ENCODE peak calls at places on chromosomes 13 and 19, in nine cellular contexts. G is sigmoid colon, N is neural progenitor cell, F is cardiac fibroblast, R is thoracic aorta, D is right lobe of liver, T is upper lobe of right lung, X is ovary, W is OCI-LY7. S is an unnamed sample.

GRCh38 chr13:114212096-114212495 is 22.6 kb upstream of the CDC16 start:
- DNase-seq in X (no peak), F (no peak), W (no peak), G (no peak), T (no peak), N (no peak), R (no peak), D (no peak), S (no peak)

GRCh38 chr19:5128251-5128931 is 159.5 kb downstream of the KDM4B start:
- DNase-seq in T (no peak), W (no peak), F (peak), X (peak), G (peak), D (peak), N (peak), R (no peak), S (no peak)

GRCh38 chr19:9342610-9343304 is 18.8 kb downstream of the ZNF559 start:
- DNase-seq in D (no peak), X (no peak), W (no peak), N (no peak), R (no peak), F (no peak), T (no peak), G (no peak), S (no peak)

GRCh38 chr19:31356587-31357314 is 7.5 kb upstream of the TSHZ3 start:
- DNase-seq in W (no peak), D (no peak), F (no peak), T (peak), N (peak), X (no peak), G (no peak), R (no peak), S (no peak)

GRCh38 chr13:97855570-97855970 is 97.9 kb upstream of the IPO5 start:
- DNase-seq in G (peak), F (peak), W (peak), X (peak), T (no peak), N (peak), D (peak), R (no peak), S (peak)

GRCh38 chr19:45097776-45098520 is 5.0 kb downstream of the PPP1R37 start:
- DNase-seq in W (no peak), N (no peak), D (no peak), X (peak), T (peak), F (peak), G (peak), R (no peak), S (peak)

GRCh38 chr13:40975441-40975840 is 43.7 kb downstream of the ELF1 start:
- DNase-seq in G (no peak), N (no peak), R (no peak), D (no peak), W (no peak), X (no peak), F (no peak), T (no peak), S (no peak)

GRCh38 chr13:50425772-50426171 is 410.5 kb downstream of the KCNRG start:
- DNase-seq in N (no peak), D (no peak), G (no peak), W (peak), T (no peak), X (no peak), R (no peak), F (no peak), S (no peak)

GRCh38 chr19:47239610-47240296 is 8.8 kb upstream of the BBC3 start:
- DNase-seq in W (no peak), D (no peak), X (peak), G (peak), T (peak), N (peak), F (peak), R (no peak), S (no peak)

GRCh38 chr19:56710437-56710836 is 38.9 kb upstream of the ZNF835 start:
- DNase-seq in G (no peak), R (no peak), F (no peak), X (no peak), T (no peak), N (no peak), W (no peak), D (no peak), S (no peak)

DNA sequence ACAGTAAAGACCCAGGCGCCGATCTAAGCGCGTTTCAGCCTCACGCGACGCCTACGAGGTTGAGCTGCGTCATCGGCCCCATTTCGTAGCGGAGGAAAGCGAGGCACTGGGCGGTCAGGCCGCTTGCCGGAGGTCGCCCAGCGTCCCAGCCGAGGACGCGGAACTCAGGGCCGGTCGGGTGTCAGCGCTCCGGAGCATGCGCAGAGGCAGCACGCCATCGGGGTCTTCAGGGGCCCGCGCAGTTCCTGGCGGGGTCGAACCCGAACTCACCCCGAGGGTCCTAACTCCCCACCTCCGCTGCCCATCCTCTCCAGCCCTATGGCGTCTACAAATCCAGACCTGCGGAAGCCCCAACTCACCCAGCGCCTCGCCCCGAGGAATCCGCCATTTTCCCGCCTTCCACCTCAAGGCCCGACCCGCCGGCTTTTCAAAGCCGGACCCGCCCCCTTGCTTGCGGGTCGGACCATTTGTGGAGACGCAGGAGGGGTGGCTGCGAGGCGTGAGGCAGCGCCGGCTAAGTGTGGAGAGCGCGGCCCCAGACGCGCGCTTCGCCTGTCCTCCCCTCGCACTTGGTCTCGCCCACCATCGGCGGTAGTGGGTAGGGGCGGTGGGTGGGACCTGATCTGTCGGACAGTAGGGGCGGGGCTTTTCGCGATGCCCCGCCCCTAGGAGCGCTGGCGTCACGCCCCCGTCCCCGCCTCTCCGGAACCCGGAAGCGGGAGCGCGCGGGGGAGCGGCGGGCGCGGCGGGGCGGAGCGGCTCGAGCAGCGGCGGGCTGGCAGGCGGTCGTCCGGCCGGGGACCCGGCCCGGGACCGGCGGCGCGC is at the start of the genes HAUS8 and MYO9B:
- DNase-seq in N (peak), R (peak), G (peak), F (peak), X (peak), D (peak), T (peak), W (peak), S (peak)
- TF ChIP-seq CTCF in N (no peak), R (no peak), G (no peak), F (no peak), X (no peak), D (no peak), T (no peak), W (no peak), S (no peak)

GRCh38 chr13:30792257-30793000 is 57.1 kb downstream of the ALOX5AP start:
- DNase-seq in R (peak), D (peak), W (no peak), T (peak), F (peak), N (peak), X (peak), G (peak), S (peak)
- TF ChIP-seq CTCF in R (peak), D (peak), W (no peak), T (peak), F (peak), N (no peak), X (no peak), G (peak), S (peak)

GRCh38 chr13:60138674-60139073 is 25.1 kb downstream of the DIAPH3 start:
- DNase-seq in F (no peak), T (no peak), R (no peak), D (no peak), G (no peak), N (no peak), W (no peak), X (no peak), S (no peak)

GRCh38 chr13:60135344-60135743 is 28.4 kb downstream of the DIAPH3 start:
- DNase-seq in G (no peak), X (no peak), R (no peak), F (no peak), T (no peak), W (no peak), N (no peak), D (no peak), S (no peak)

GRCh38 chr13:60139272-60139671 is 24.5 kb downstream of the DIAPH3 start:
- DNase-seq in G (no peak), R (no peak), D (no peak), W (no peak), X (no peak), T (no peak), N (no peak), F (no peak), S (no peak)

GRCh38 chr13:60137911-60138570 is 25.7 kb downstream of the DIAPH3 start:
- DNase-seq in T (no peak), D (no peak), X (no peak), F (no peak), N (no peak), R (no peak), G (no peak), W (no peak), S (no peak)

DNA sequence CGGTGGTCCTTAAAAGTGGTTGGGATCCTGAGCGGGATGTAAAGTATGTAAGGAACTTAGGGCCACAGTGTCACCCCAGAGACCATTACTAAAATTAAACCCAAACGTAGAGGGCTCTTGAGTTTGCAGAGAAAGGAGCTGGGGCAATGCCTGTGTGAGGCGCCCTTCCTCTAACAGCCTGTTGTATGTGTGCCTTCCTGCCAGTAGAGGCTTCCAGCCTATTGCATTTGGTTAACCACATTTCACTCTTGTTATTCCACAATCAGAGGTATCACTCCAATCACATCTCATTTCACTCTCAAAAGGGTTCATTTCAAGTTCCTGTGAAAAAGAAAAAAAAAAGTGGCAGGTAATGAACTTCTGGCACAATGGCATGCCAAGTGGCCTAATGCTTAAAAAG is 29.4 kb downstream of the DIAPH3 start:
- DNase-seq in T (no peak), D (no peak), G (no peak), R (no peak), W (no peak), X (no peak), N (peak), F (peak), S (no peak)
- TF ChIP-seq CTCF in T (no peak), D (no peak), G (no peak), R (no peak), W (no peak), X (no peak), N (peak), F (peak), S (no peak)

GRCh38 chr13:79973533-79973963 is 367.4 kb downstream of the SPRY2 start:
- DNase-seq in W (peak), T (no peak), D (no peak), F (no peak), X (peak), G (no peak), N (no peak), R (no peak), S (no peak)
- TF ChIP-seq CTCF in W (peak), T (peak), D (peak), F (peak), X (no peak), G (peak), N (peak), R (peak), S (peak)

GRCh38 chr13:112366907-112367646 is 9.1 kb upstream of the SPACA7 start:
- DNase-seq in D (no peak), X (no peak), G (no peak), W (no peak), N (no peak), F (no peak), R (no peak), T (no peak), S (no peak)
- TF ChIP-seq CTCF in D (no peak), X (no peak), G (no peak), W (no peak), N (no peak), F (no peak), R (no peak), T (no peak), S (no peak)

GRCh38 chr13:77811981-77812380 is 106.7 kb downstream of the EDNRB start:
- DNase-seq in F (no peak), X (no peak), N (no peak), R (no peak), T (no peak), D (no peak), W (no peak), G (no peak), S (no peak)

GRCh38 chr13:77815330-77815729 is 103.3 kb downstream of the EDNRB start:
- DNase-seq in T (no peak), G (no peak), N (no peak), D (no peak), W (no peak), F (no peak), R (no peak), X (no peak), S (peak)

GRCh38 chr13:77810891-77811290 is 107.7 kb downstream of the EDNRB start:
- DNase-seq in R (no peak), G (no peak), T (no peak), F (no peak), X (no peak), W (no peak), D (no peak), N (no peak), S (no peak)

GRCh38 chr13:77810430-77810829 is 108.2 kb downstream of the EDNRB start:
- DNase-seq in T (no peak), X (no peak), R (no peak), F (peak), D (no peak), W (peak), G (no peak), N (no peak), S (peak)
- TF ChIP-seq CTCF in T (peak), X (no peak), R (no peak), F (peak), D (peak), W (peak), G (no peak), N (peak), S (peak)

S was measured in MCF 10A.